ENCODE peak calls at places on chromosomes 4 and X, in nine cellular contexts. One of them, this sample, is unnamed.

GRCh38 chr4:173001571-173001970 is 167.0 kb upstream of the GALNT7 start:
- DNase-seq in HCT116: no peak
- DNase-seq in mucosa of descending colon: no peak
- DNase-seq in GM23248: peak
- DNase-seq in transverse colon: no peak
- DNase-seq in GM23338: no peak
- DNase-seq in right cardiac atrium: no peak
- DNase-seq in foreskin fibroblast: peak
- DNase-seq in right atrium auricular region: no peak
- DNase-seq in this sample: no peak

GRCh38 chr4:26150948-26151347 is 169.9 kb upstream of the RBPJ start:
- DNase-seq in HCT116: no peak
- DNase-seq in mucosa of descending colon: no peak
- DNase-seq in GM23248: peak
- DNase-seq in transverse colon: no peak
- DNase-seq in GM23338: no peak
- DNase-seq in right cardiac atrium: no peak
- DNase-seq in foreskin fibroblast: peak
- DNase-seq in right atrium auricular region: no peak
- DNase-seq in this sample: no peak

GRCh38 chr4:38069271-38069760 is 109.1 kb downstream of the PTTG2 start:
- DNase-seq in HCT116: no peak
- DNase-seq in mucosa of descending colon: no peak
- DNase-seq in GM23248: peak
- DNase-seq in transverse colon: peak
- DNase-seq in GM23338: peak
- DNase-seq in right cardiac atrium: peak
- DNase-seq in foreskin fibroblast: peak
- DNase-seq in right atrium auricular region: no peak
- DNase-seq in this sample: no peak

GRCh38 chr4:164943192-164943591 is 34.3 kb downstream of the TRIM61 start:
- DNase-seq in HCT116: no peak
- DNase-seq in mucosa of descending colon: no peak
- DNase-seq in GM23248: no peak
- DNase-seq in transverse colon: no peak
- DNase-seq in GM23338: no peak
- DNase-seq in right cardiac atrium: no peak
- DNase-seq in foreskin fibroblast: no peak
- DNase-seq in right atrium auricular region: no peak
- DNase-seq in this sample: no peak

GRCh38 chr4:186719925-186720694 is 3.5 kb downstream of the FAT1 start:
- DNase-seq in HCT116: no peak
- DNase-seq in mucosa of descending colon: no peak
- DNase-seq in GM23248: peak
- DNase-seq in transverse colon: no peak
- DNase-seq in GM23338: peak
- DNase-seq in right cardiac atrium: no peak
- DNase-seq in foreskin fibroblast: peak
- DNase-seq in right atrium auricular region: no peak
- DNase-seq in this sample: no peak

GRCh38 chr4:147772459-147772969 is 40.6 kb downstream of the ARHGAP10 start:
- DNase-seq in HCT116: no peak
- DNase-seq in mucosa of descending colon: no peak
- DNase-seq in GM23248: peak
- DNase-seq in transverse colon: no peak
- DNase-seq in GM23338: no peak
- DNase-seq in right cardiac atrium: no peak
- DNase-seq in foreskin fibroblast: peak
- DNase-seq in right atrium auricular region: no peak
- DNase-seq in this sample: no peak

GRCh38 chrX:129433461-129433860 is 89.8 kb downstream of the SMARCA1 start:
- DNase-seq in HCT116: no peak
- DNase-seq in mucosa of descending colon: no peak
- DNase-seq in GM23248: no peak
- DNase-seq in transverse colon: no peak
- DNase-seq in GM23338: no peak
- DNase-seq in right cardiac atrium: no peak
- DNase-seq in foreskin fibroblast: no peak
- DNase-seq in right atrium auricular region: no peak
- DNase-seq in this sample: no peak

GRCh38 chrX:49695276-49696180 is at the start of gene PAGE1:
- DNase-seq in HCT116: no peak
- DNase-seq in mucosa of descending colon: peak
- DNase-seq in GM23248: no peak
- DNase-seq in transverse colon: no peak
- DNase-seq in GM23338: no peak
- DNase-seq in right cardiac atrium: no peak
- DNase-seq in foreskin fibroblast: no peak
- DNase-seq in right atrium auricular region: no peak
- DNase-seq in this sample: no peak

GRCh38 chrX:136767104-136767941 is 13.4 kb downstream of the ARHGEF6 start:
- DNase-seq in HCT116: no peak
- DNase-seq in mucosa of descending colon: peak
- DNase-seq in GM23248: peak
- DNase-seq in transverse colon: peak
- DNase-seq in GM23338: peak
- DNase-seq in right cardiac atrium: peak
- DNase-seq in foreskin fibroblast: peak
- DNase-seq in right atrium auricular region: no peak
- DNase-seq in this sample: no peak

GRCh38 chr4:94766856-94767255 is 9.1 kb downstream of the BMPR1B start:
- DNase-seq in HCT116: no peak
- DNase-seq in mucosa of descending colon: no peak
- DNase-seq in GM23248: peak
- DNase-seq in transverse colon: no peak
- DNase-seq in GM23338: no peak
- DNase-seq in right cardiac atrium: no peak
- DNase-seq in foreskin fibroblast: peak
- DNase-seq in right atrium auricular region: no peak
- DNase-seq in this sample: no peak

GRCh38 chr4:6815029-6815836 is 32.7 kb downstream of the KIAA0232 start:
- DNase-seq in HCT116: no peak
- DNase-seq in mucosa of descending colon: no peak
- DNase-seq in GM23248: no peak
- DNase-seq in transverse colon: no peak
- DNase-seq in GM23338: no peak
- DNase-seq in right cardiac atrium: no peak
- DNase-seq in foreskin fibroblast: no peak
- DNase-seq in right atrium auricular region: no peak
- DNase-seq in this sample: no peak

GRCh38 chr4:40621592-40622512 is 7.8 kb downstream of the RBM47 start:
- DNase-seq in HCT116: peak
- DNase-seq in mucosa of descending colon: peak
- DNase-seq in GM23248: peak
- DNase-seq in transverse colon: peak
- DNase-seq in GM23338: peak
- DNase-seq in right cardiac atrium: peak
- DNase-seq in foreskin fibroblast: peak
- DNase-seq in right atrium auricular region: peak
- DNase-seq in this sample: no peak

GRCh38 chrX:13658602-13659001 is 5.7 kb downstream of the TCEANC start:
- DNase-seq in HCT116: peak
- DNase-seq in mucosa of descending colon: no peak
- DNase-seq in GM23248: peak
- DNase-seq in transverse colon: no peak
- DNase-seq in GM23338: peak
- DNase-seq in right cardiac atrium: no peak
- DNase-seq in foreskin fibroblast: peak
- DNase-seq in right atrium auricular region: no peak
- DNase-seq in this sample: no peak

GRCh38 chrX:71532078-71532752 is 689 bp upstream of the OGT start:
- DNase-seq in HCT116: no peak
- DNase-seq in mucosa of descending colon: no peak
- DNase-seq in GM23248: peak
- DNase-seq in transverse colon: peak
- DNase-seq in GM23338: no peak
- DNase-seq in right cardiac atrium: no peak
- DNase-seq in foreskin fibroblast: peak
- DNase-seq in right atrium auricular region: no peak
- DNase-seq in this sample: no peak

GRCh38 chrX:95065151-95065550 is 1391.1 kb downstream of the FAM133A start:
- DNase-seq in HCT116: no peak
- DNase-seq in mucosa of descending colon: no peak
- DNase-seq in GM23248: no peak
- DNase-seq in transverse colon: no peak
- DNase-seq in GM23338: no peak
- DNase-seq in right cardiac atrium: no peak
- DNase-seq in foreskin fibroblast: no peak
- DNase-seq in right atrium auricular region: no peak
- DNase-seq in this sample: no peak

GRCh38 chrX:46216406-46216805 is 328.8 kb downstream of the ZNF674 start:
- DNase-seq in HCT116: no peak
- DNase-seq in mucosa of descending colon: no peak
- DNase-seq in GM23248: no peak
- DNase-seq in transverse colon: no peak
- DNase-seq in GM23338: no peak
- DNase-seq in right cardiac atrium: no peak
- DNase-seq in foreskin fibroblast: no peak
- DNase-seq in right atrium auricular region: no peak
- DNase-seq in this sample: no peak

GRCh38 chr4:11418610-11419009 is 10.1 kb downstream of the HS3ST1 start:
- DNase-seq in HCT116: no peak
- DNase-seq in mucosa of descending colon: no peak
- DNase-seq in GM23248: no peak
- DNase-seq in transverse colon: no peak
- DNase-seq in GM23338: peak
- DNase-seq in right cardiac atrium: no peak
- DNase-seq in foreskin fibroblast: no peak
- DNase-seq in right atrium auricular region: no peak
- DNase-seq in this sample: no peak

GRCh38 chrX:115255003-115255402 is 21.1 kb upstream of the LRCH2 start:
- DNase-seq in HCT116: no peak
- DNase-seq in mucosa of descending colon: no peak
- DNase-seq in GM23248: no peak
- DNase-seq in transverse colon: no peak
- DNase-seq in GM23338: no peak
- DNase-seq in right cardiac atrium: no peak
- DNase-seq in foreskin fibroblast: no peak
- DNase-seq in right atrium auricular region: no peak
- DNase-seq in this sample: no peak

GRCh38 chr4:26377352-26378311 is 56.8 kb downstream of the RBPJ start:
- DNase-seq in HCT116: no peak
- DNase-seq in mucosa of descending colon: no peak
- DNase-seq in GM23248: no peak
- DNase-seq in transverse colon: no peak
- DNase-seq in GM23338: no peak
- DNase-seq in right cardiac atrium: no peak
- DNase-seq in foreskin fibroblast: no peak
- DNase-seq in right atrium auricular region: no peak
- DNase-seq in this sample: no peak

GRCh38 chrX:119374736-119375135 is 24.4 kb upstream of the SLC25A43 start:
- DNase-seq in HCT116: no peak
- DNase-seq in mucosa of descending colon: no peak
- DNase-seq in GM23248: peak
- DNase-seq in transverse colon: no peak
- DNase-seq in GM23338: no peak
- DNase-seq in right cardiac atrium: no peak
- DNase-seq in foreskin fibroblast: peak
- DNase-seq in right atrium auricular region: no peak
- DNase-seq in this sample: no peak

GRCh38 chr4:81352476-81352875 is 119.2 kb downstream of the RASGEF1B start:
- DNase-seq in HCT116: no peak
- DNase-seq in mucosa of descending colon: no peak
- DNase-seq in GM23248: peak
- DNase-seq in transverse colon: no peak
- DNase-seq in GM23338: no peak
- DNase-seq in right cardiac atrium: no peak
- DNase-seq in foreskin fibroblast: peak
- DNase-seq in right atrium auricular region: no peak
- DNase-seq in this sample: no peak

GRCh38 chr4:99404595-99405287 is 30.4 kb downstream of the ADH7 start:
- DNase-seq in HCT116: peak
- DNase-seq in mucosa of descending colon: no peak
- DNase-seq in GM23248: peak
- DNase-seq in transverse colon: no peak
- DNase-seq in GM23338: peak
- DNase-seq in right cardiac atrium: no peak
- DNase-seq in foreskin fibroblast: peak
- DNase-seq in right atrium auricular region: no peak
- DNase-seq in this sample: no peak

GRCh38 chr4:188408244-188409067 is 269.2 kb downstream of the TRIML1 start:
- DNase-seq in HCT116: no peak
- DNase-seq in mucosa of descending colon: no peak
- DNase-seq in GM23248: peak
- DNase-seq in transverse colon: no peak
- DNase-seq in GM23338: no peak
- DNase-seq in right cardiac atrium: no peak
- DNase-seq in foreskin fibroblast: peak
- DNase-seq in right atrium auricular region: no peak
- DNase-seq in this sample: no peak

GRCh38 chrX:2188316-2188715 is 312.5 kb downstream of the DHRSX start:
- DNase-seq in HCT116: peak
- DNase-seq in mucosa of descending colon: no peak
- DNase-seq in GM23248: no peak
- DNase-seq in transverse colon: no peak
- DNase-seq in GM23338: peak
- DNase-seq in right cardiac atrium: no peak
- DNase-seq in foreskin fibroblast: no peak
- DNase-seq in right atrium auricular region: no peak
- DNase-seq in this sample: no peak
- H3K4me3 ChIP-seq in HCT116: peak
- H3K4me3 ChIP-seq in mucosa of descending colon: no peak
- H3K4me3 ChIP-seq in GM23248: no peak
- H3K4me3 ChIP-seq in transverse colon: no peak
- H3K4me3 ChIP-seq in GM23338: peak
- H3K4me3 ChIP-seq in right cardiac atrium: no peak
- H3K4me3 ChIP-seq in foreskin fibroblast: no peak
- H3K4me3 ChIP-seq in right atrium auricular region: no peak
- H3K4me3 ChIP-seq in this sample: no peak

GRCh38 chr4:140213116-140213515 is 59.1 kb upstream of the MAML3 start:
- DNase-seq in HCT116: no peak
- DNase-seq in mucosa of descending colon: no peak
- DNase-seq in GM23248: peak
- DNase-seq in transverse colon: peak
- DNase-seq in GM23338: no peak
- DNase-seq in right cardiac atrium: no peak
- DNase-seq in foreskin fibroblast: peak
- DNase-seq in right atrium auricular region: no peak
- DNase-seq in this sample: no peak
- H3K4me3 ChIP-seq in HCT116: no peak
- H3K4me3 ChIP-seq in mucosa of descending colon: no peak
- H3K4me3 ChIP-seq in GM23248: no peak
- H3K4me3 ChIP-seq in transverse colon: no peak
- H3K4me3 ChIP-seq in GM23338: no peak
- H3K4me3 ChIP-seq in right cardiac atrium: no peak
- H3K4me3 ChIP-seq in foreskin fibroblast: no peak
- H3K4me3 ChIP-seq in right atrium auricular region: no peak
- H3K4me3 ChIP-seq in this sample: no peak

GRCh38 chr4:75745192-75745591 is 20.8 kb downstream of the USO1 start:
- DNase-seq in HCT116: no peak
- DNase-seq in mucosa of descending colon: no peak
- DNase-seq in GM23248: peak
- DNase-seq in transverse colon: no peak
- DNase-seq in GM23338: no peak
- DNase-seq in right cardiac atrium: no peak
- DNase-seq in foreskin fibroblast: peak
- DNase-seq in right atrium auricular region: no peak
- DNase-seq in this sample: no peak
- H3K4me3 ChIP-seq in HCT116: no peak
- H3K4me3 ChIP-seq in mucosa of descending colon: no peak
- H3K4me3 ChIP-seq in GM23248: no peak
- H3K4me3 ChIP-seq in transverse colon: no peak
- H3K4me3 ChIP-seq in GM23338: no peak
- H3K4me3 ChIP-seq in right cardiac atrium: no peak
- H3K4me3 ChIP-seq in foreskin fibroblast: no peak
- H3K4me3 ChIP-seq in right atrium auricular region: no peak
- H3K4me3 ChIP-seq in this sample: no peak

GRCh38 chrX:413322-414201 is 26.9 kb upstream of the PPP2R3B start:
- DNase-seq in HCT116: no peak
- DNase-seq in mucosa of descending colon: no peak
- DNase-seq in GM23248: no peak
- DNase-seq in transverse colon: no peak
- DNase-seq in GM23338: peak
- DNase-seq in right cardiac atrium: peak
- DNase-seq in foreskin fibroblast: peak
- DNase-seq in right atrium auricular region: peak
- DNase-seq in this sample: no peak
- H3K4me3 ChIP-seq in HCT116: no peak
- H3K4me3 ChIP-seq in mucosa of descending colon: no peak
- H3K4me3 ChIP-seq in GM23248: no peak
- H3K4me3 ChIP-seq in transverse colon: no peak
- H3K4me3 ChIP-seq in GM23338: peak
- H3K4me3 ChIP-seq in right cardiac atrium: peak
- H3K4me3 ChIP-seq in foreskin fibroblast: peak
- H3K4me3 ChIP-seq in right atrium auricular region: peak
- H3K4me3 ChIP-seq in this sample: no peak

This sample was measured in vagina.